ENCODE peak calls at places on chromosomes 7 and 10, in five cellular contexts. Q is left ventricle myocardium inferior, C is tibial artery, E is A549, Z is mucosa of descending colon. O is an unnamed sample. For H3K9me3, the result is how much of the 10 kb centered on the place peaks cover.

GRCh38 chr10:77478248-77478963 is 159.2 kb downstream of the KCNMA1 start:
- DNase-seq in E (no peak), Q (no peak), C (no peak), Z (no peak), O (no peak)

GRCh38 chr10:62373995-62374861 is at the start of gene ZNF365:
- DNase-seq in Z (no peak), Q (peak), E (peak), C (peak), O (peak)

GRCh38 chr10:82267014-82267413 is 392.0 kb downstream of the NRG3 start:
- DNase-seq in E (no peak), Q (no peak), Z (no peak), C (no peak), O (no peak)

GRCh38 chr10:32246685-32247084 is 100.3 kb downstream of the EPC1 start:
- DNase-seq in E (no peak), Z (no peak), Q (no peak), C (no peak), O (no peak)

GRCh38 chr7:43612599-43613589 is 30.0 kb downstream of the STK17A start:
- DNase-seq in Q (no peak), C (no peak), Z (no peak), E (no peak), O (no peak)

GRCh38 chr7:108421720-108422331 is 34.4 kb downstream of the NRCAM start:
- DNase-seq in E (peak), Z (no peak), Q (no peak), C (no peak), O (no peak)

GRCh38 chr7:44159824-44160630 is 18.9 kb upstream of the MYL7 start:
- DNase-seq in E (no peak), Z (no peak), C (no peak), Q (no peak), O (no peak)

GRCh38 chr10:131816157-131816775 is 84.5 kb upstream of the PPP2R2D start:
- DNase-seq in Q (no peak), E (no peak), C (no peak), Z (peak), O (peak)

GRCh38 chr7:103727982-103728610 is 261.4 kb downstream of the RELN start:
- DNase-seq in Q (no peak), C (no peak), Z (no peak), E (no peak), O (no peak)

GRCh38 chr10:118584181-118584954 is 11.1 kb downstream of the PRLHR start:
- DNase-seq in C (no peak), Z (no peak), Q (no peak), E (peak), O (no peak)

GRCh38 chr10:79387466-79387973 is 40.3 kb downstream of the PPIF start:
- DNase-seq in Q (peak), E (no peak), Z (no peak), C (no peak), O (no peak)

GRCh38 chr7:81956520-81956919 is 186.7 kb upstream of the HGF start:
- DNase-seq in E (peak), Q (no peak), C (no peak), Z (no peak), O (no peak)

GRCh38 chr10:3552281-3552680 is 232.7 kb downstream of the KLF6 start:
- DNase-seq in Q (no peak), Z (no peak), C (no peak), E (no peak), O (no peak)

GRCh38 chr7:64869912-64870562 is 33.0 kb upstream of the ZNF273 start:
- DNase-seq in Z (no peak), Q (no peak), E (no peak), C (no peak), O (no peak)

GRCh38 chr10:90062786-90063185 is 361.4 kb downstream of the KIF20B start:
- DNase-seq in Z (no peak), E (no peak), Q (no peak), C (no peak), O (no peak)

GRCh38 chr7:149569025-149569725 is 71.6 kb upstream of the ZNF746 start:
- DNase-seq in Z (no peak), C (no peak), E (no peak), Q (no peak), O (no peak)

GRCh38 chr10:46555366-46555712 is 1.1 kb downstream of the GPRIN2 start:
- DNase-seq in Z (no peak), Q (no peak), C (no peak), E (no peak), O (peak)

GRCh38 chr10:33180390-33180789 is 154.1 kb downstream of the NRP1 start:
- DNase-seq in Q (no peak), C (no peak), Z (no peak), E (no peak), O (no peak)

GRCh38 chr7:130881091-130881798 is 147.2 kb upstream of the KLF14 start:
- DNase-seq in Q (no peak), E (no peak), Z (no peak), C (no peak), O (no peak)

GRCh38 chr7:129502708-129503685 is 666 bp downstream of the SMKR1 start:
- DNase-seq in C (no peak), E (peak), Q (no peak), Z (no peak), O (no peak)

GRCh38 chr7:99554929-99555328 is 3.0 kb upstream of the FAM200A start:
- DNase-seq in Z (no peak), E (no peak), C (no peak), Q (no peak), O (no peak)

GRCh38 chr10:79152423-79152817 is 83.7 kb downstream of the ZMIZ1 start:
- DNase-seq in C (peak), E (no peak), Q (no peak), Z (no peak), O (no peak)

GRCh38 chr10:49606981-49607535 is 3.1 kb upstream of the SLC18A3 start:
- DNase-seq in C (peak), E (peak), Z (no peak), Q (peak), O (peak)

GRCh38 chr7:141649865-141650499 is 52.0 kb downstream of the DENND11 start:
- DNase-seq in Q (no peak), C (peak), E (peak), Z (no peak), O (no peak)

GRCh38 chr7:490461-491291 is 29.0 kb downstream of the PDGFA start:
- DNase-seq in Z (peak), E (no peak), Q (peak), C (peak), O (peak)

GRCh38 chr10:86687750-86688149 is 19.4 kb downstream of the LDB3 start:
- DNase-seq in C (no peak), Q (no peak), E (no peak), Z (no peak), O (no peak)

GRCh38 chr7:130281227-130281626 is 11.7 kb upstream of the CPA4 start:
- DNase-seq in Q (no peak), Z (no peak), C (no peak), E (no peak), O (no peak)

GRCh38 chr7:51346136-51346535 is 29.5 kb upstream of the COBL start:
- DNase-seq in C (no peak), Q (no peak), E (no peak), Z (no peak), O (no peak)

GRCh38 chr7:41754046-41754445 is 51.2 kb upstream of the INHBA start:
- DNase-seq in E (no peak), Z (no peak), C (no peak), Q (no peak), O (no peak)

GRCh38 chr10:80429521-80429966 is 21.2 kb downstream of the PRXL2A start:
- DNase-seq in E (peak), Z (peak), Q (no peak), C (no peak), O (no peak)

GRCh38 chr10:85995791-85996190 is 370.8 kb downstream of the GRID1 start:
- DNase-seq in C (no peak), E (peak), Q (no peak), Z (no peak), O (no peak)

GRCh38 chr10:46218921-46219320 is 67.9 kb upstream of the ANTXRL start:
- DNase-seq in C (no peak), Q (no peak), E (no peak), Z (no peak), O (no peak)

GRCh38 chr10:92756233-92757065 is 66.7 kb downstream of the HHEX start:
- DNase-seq in Q (no peak), C (no peak), Z (no peak), E (peak), O (no peak)

GRCh38 chr10:548212-548897 is 141.1 kb downstream of the DIP2C start:
- DNase-seq in Q (no peak), E (no peak), C (no peak), Z (no peak), O (no peak)

GRCh38 chr7:157077986-157078644 is 60.6 kb upstream of the UBE3C start:
- DNase-seq in Q (no peak), Z (no peak), C (no peak), E (no peak), O (no peak)

GRCh38 chr7:87797798-87798403 is 78.3 kb downstream of the SLC25A40 start:
- DNase-seq in C (no peak), E (peak), Q (no peak), Z (no peak), O (no peak)

GRCh38 chr10:122258136-122259074 is 12.7 kb upstream of the BTBD16 start:
- DNase-seq in E (no peak), Q (no peak), C (no peak), Z (no peak), O (no peak)

GRCh38 chr10:43075612-43076003 is 1.3 kb upstream of the RET start:
- DNase-seq in C (no peak), E (peak), Z (peak), Q (no peak), O (peak)

GRCh38 chr7:36019538-36019937 is 133.5 kb upstream of the EEPD1 start:
- DNase-seq in E (no peak), Z (no peak), Q (no peak), C (no peak), O (no peak)

DNA sequence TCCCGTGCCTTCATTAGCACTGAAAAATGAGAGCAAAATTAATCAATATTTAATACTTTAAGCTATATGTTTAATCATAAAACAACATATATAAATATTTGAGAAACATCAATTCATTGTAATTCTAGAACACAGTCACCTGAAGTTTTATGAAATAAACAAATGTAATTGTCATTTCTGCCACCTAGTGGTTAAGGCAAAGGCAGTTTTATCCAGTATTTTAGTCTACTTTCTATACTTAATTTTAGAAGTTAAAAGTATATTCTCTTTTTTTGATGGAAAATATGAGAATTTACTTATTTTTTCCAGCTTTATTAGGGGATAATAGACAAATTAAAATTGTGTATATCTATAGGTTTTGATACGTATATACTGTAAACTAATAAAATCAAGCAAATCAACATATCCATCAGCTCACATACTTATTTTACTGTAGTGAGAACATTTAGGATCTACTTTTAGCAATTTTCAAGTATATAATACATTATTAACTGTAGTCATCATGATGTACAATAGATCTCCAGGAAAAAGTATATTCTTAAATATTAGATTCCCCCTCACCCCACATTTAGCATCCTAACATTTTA is 16.9 kb downstream of the PCGF6 start:
- DNase-seq in Z (no peak), E (peak), Q (no peak), C (no peak), O (no peak)
- TF ChIP-seq CTCF in Z (peak), E (peak), Q (peak), C (peak), O (peak)

GRCh38 chr10:1685671-1686450 is 51.5 kb downstream of the ADARB2 start:
- DNase-seq in Z (no peak), Q (no peak), C (no peak), E (no peak), O (no peak)

GRCh38 chr10:1688531-1688930 is 48.8 kb downstream of the ADARB2 start:
- DNase-seq in Z (no peak), E (no peak), Q (no peak), C (no peak), O (no peak)

GRCh38 chr10:1687606-1688005 is 49.7 kb downstream of the ADARB2 start:
- DNase-seq in Q (no peak), C (no peak), E (no peak), Z (no peak), O (no peak)

GRCh38 chr10:1684991-1685390 is 52.3 kb downstream of the ADARB2 start:
- DNase-seq in C (no peak), E (no peak), Q (no peak), Z (no peak), O (no peak)

GRCh38 chr10:1687190-1687589 is 50.1 kb downstream of the ADARB2 start:
- DNase-seq in C (no peak), E (no peak), Z (no peak), Q (no peak), O (no peak)
- H3K9me3 ChIP-seq in C (under half), E (under half), Z (under half), Q (under half), O (under half)

DNA sequence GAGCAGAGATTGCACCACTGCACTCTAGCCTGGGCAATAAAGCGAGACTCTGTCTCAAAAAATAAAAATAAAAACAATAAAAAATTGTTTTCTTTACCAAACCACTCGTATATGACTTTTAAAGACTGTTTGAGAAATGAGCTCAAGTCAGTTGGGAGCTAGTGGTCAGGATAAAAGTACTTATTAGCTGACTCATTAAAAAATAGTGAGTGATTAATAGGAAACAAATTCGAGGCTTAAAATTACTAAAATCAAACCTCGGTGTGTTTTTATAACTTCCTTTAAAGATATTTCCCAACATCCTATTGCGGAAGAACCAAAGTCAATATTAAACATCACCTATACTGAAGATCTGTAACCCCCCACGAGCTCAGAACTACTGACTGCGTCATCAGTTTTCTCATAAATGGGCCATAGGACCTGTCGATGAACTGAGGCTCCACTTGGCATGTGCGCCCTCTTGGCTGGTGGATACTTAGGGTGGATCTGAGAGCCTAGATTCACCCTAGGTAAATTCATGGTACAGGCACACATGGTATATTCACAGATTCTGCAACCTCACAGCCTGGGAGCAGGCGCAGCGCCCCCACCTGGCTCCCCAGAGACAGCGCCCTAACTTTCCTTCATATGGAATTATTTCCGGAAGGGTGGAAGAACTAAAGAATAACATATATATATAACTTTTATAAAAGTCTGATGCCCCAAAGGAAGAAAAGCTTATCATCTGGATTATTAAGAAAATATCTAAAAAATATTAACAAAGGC is 9.2 kb downstream of the MKI67 start:
- DNase-seq in Q (no peak), Z (no peak), C (no peak), E (peak), O (no peak)
- TF ChIP-seq CTCF in Q (no peak), Z (no peak), C (no peak), E (peak), O (no peak)

DNA sequence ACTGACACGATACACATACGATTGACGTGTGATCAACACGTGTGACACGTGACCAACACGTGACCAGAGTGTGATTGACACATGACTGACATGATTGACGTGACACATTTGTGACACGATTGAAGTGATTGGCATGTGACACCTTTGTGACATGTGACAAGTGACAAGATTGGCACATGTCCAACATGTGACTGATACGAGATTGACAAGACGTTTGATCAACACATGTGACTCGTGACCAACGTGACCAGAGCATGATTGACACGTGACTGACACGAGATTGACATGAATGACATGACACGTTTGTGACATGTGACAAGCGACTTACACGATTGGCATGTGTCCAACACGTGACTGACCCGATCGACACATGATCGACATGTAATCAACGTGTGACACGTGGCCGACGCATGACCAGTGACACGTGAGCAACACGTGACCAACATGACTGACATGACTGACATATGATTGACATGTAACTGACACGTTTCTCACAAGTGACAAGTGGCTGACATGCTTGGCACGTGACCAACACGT is 22.0 kb downstream of the CRPPA start:
- DNase-seq in Q (no peak), Z (no peak), E (peak), C (no peak), O (no peak)
- H3K9me3 ChIP-seq in Q (under half), Z (under half), E (half or more), C (under half), O (under half)